ENCODE peak calls at places on chromosome 6, in five cellular contexts. V, C, D, S and E are unnamed samples.

GRCh38 chr6:87176493-87176892 is 21.1 kb downstream of the ZNF292 start:
- DNase-seq in V (no peak), C (no peak), D (no peak), S (no peak), E (no peak)

GRCh38 chr6:35213824-35214756 is at the start of gene SCUBE3:
- DNase-seq in V (no peak), C (no peak), D (peak), S (peak), E (peak)

GRCh38 chr6:37980222-37980595 is 160.7 kb downstream of the ZFAND3 start:
- DNase-seq in V (no peak), C (no peak), D (no peak), S (no peak), E (no peak)

GRCh38 chr6:73169111-73169510 is 56.2 kb downstream of the KHDC1L start:
- DNase-seq in V (no peak), C (no peak), D (no peak), S (no peak), E (no peak)

GRCh38 chr6:110628330-110628729 is 151.9 kb upstream of the SLC22A16 start:
- DNase-seq in V (peak), C (no peak), D (no peak), S (no peak), E (no peak)

GRCh38 chr6:83464741-83465140 is 33.9 kb upstream of the ME1 start:
- DNase-seq in V (no peak), C (no peak), D (no peak), S (no peak), E (no peak)

GRCh38 chr6:165658395-165659058 is 4.5 kb downstream of the PDE10A start:
- DNase-seq in V (no peak), C (no peak), D (no peak), S (no peak), E (peak)

GRCh38 chr6:157997893-157998608 is 16.4 kb downstream of the SYNJ2 start:
- DNase-seq in V (no peak), C (no peak), D (no peak), S (peak), E (no peak)

GRCh38 chr6:7502743-7503142 is 38.7 kb upstream of the DSP start:
- DNase-seq in V (no peak), C (no peak), D (no peak), S (no peak), E (no peak)

GRCh38 chr6:12592634-12593033 is 123.9 kb upstream of the PHACTR1 start:
- DNase-seq in V (no peak), C (no peak), D (no peak), S (no peak), E (no peak)
- H3K27ac ChIP-seq in V (no peak), C (no peak), D (no peak), S (no peak), E (no peak)

DNA sequence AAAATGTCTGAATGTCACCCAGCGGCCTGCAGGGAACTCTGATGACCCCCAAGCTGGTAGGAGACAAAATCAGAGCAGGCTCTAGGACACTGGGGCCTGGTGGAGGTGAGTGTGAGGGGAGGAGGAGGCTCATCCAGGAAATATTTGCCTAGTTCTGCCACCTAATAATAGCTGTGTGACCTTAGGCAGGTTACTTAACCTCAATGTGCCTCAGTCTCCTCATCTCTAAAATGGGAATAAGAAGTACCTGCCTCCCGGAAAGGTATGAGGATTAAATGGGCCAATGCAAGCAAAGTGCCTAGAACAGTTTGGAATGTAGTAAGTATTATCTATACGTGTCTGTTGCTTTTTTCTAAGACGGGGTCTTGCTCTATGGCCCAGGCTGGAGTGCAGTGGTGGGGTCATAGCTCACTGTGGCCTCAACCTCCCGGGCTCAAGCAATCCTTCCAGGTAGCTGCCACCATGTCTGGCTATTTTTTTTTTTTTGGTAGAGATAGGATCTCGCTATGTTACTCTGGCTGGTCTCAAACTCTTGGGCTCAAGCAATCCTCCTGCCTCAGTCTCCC is 60.4 kb downstream of the RAB44 start:
- DNase-seq in V (no peak), C (no peak), D (no peak), S (no peak), E (no peak)
- H3K27ac ChIP-seq in V (no peak), C (no peak), D (no peak), S (no peak), E (no peak)

DNA sequence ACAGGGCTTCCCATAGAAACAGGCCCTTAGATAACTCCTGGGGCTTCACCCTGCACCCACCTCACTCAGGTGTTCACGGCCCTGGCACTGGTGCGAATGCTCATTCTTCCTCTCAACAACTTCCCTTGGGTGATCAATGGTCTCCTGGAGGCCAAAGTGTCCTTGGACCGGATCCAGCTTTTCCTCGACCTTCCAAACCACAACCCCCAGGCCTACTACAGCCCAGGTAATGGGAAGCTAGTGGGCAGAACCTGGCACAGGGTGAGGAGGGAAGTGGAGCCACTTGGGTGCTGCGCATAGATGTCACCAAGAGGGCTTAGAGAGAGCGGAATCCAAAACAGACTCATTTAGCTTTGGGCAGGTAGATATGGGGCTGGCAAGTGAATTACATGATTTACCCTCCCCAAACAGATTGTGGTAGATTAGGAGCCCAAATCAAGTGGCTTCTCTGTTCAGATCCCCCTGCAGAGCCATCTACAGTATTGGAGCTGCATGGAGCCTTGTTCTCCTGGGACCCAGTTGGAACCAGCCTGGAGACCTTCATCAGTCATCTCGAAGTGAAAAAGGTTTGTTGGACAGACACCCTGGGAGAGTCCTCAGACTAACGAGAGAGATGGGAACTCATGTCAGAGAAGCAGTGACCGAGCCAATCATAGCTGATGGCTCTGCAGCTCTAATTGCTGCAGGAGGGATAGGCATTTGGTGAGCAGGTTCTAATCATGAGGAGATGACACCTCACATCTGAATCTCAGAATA is 8.5 kb downstream of the ABCC10 start:
- DNase-seq in V (no peak), C (no peak), D (no peak), S (no peak), E (no peak)
- H3K27ac ChIP-seq in V (peak), C (peak), D (no peak), S (peak), E (peak)

DNA sequence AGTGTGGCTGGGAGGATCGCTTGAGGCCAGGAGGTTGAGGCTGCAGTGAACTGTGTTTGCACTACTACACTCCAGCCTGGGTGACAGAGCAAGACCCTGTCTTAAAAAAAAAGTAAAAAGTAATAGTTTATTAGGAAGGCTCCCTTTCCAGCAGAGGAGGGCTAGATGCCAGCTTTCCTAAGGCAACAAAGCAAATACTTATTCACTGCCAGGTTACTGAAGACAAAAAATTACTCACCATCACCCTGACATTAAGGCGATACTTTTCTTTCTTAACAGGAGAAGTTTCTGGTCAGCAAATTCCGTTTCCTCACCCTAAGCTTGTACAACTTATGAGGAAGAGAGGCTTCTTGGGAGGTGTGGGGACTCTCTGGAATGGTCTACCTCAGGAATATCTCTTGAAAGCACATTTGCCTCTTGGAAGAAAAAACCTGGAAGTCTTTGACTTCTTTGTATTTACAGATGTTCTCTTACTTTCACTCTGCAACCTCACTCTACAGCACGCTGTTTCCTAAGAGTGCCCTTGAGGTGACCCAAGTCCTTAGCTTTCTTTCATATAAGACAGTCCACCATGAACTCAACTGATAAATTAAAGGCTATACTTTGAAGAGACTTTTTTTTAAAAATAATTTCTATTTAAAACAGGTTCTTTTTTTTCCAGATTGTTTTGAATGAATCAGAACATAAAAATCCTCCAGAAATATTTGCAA is 52.9 kb upstream of the TRAF3IP2 start:
- DNase-seq in V (no peak), C (peak), D (no peak), S (no peak), E (no peak)
- H3K27ac ChIP-seq in V (no peak), C (peak), D (no peak), S (no peak), E (no peak)

DNA sequence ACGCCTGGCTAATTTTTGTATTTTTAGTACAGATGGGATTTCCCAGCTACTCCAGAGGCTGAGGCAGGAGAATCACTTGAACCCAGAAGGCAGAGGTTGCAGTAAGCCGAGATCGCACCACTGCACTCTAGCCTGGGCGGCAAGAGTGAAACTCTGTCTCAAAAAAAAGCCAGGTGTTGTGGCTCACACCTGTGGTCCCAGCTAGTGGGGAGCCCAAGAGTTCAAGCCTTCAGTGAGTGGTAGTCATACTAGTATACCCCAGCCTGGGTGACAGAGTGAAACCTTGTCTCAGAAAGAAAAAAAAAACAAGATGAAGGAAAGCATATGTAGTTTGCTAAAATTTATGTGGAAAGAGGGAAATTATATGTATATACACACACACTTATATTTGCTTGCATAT is 20.0 kb upstream of the POU5F1 start:
- DNase-seq in V (no peak), C (no peak), D (no peak), S (no peak), E (no peak)
- H3K27ac ChIP-seq in V (no peak), C (no peak), D (no peak), S (no peak), E (peak)